ENCODE peak calls at places on chromosomes 6 and 20, in eight cellular contexts. E, O, N, U, Y, B, J and P are unnamed samples.
A peak's percentile ranks its signal among the peaks of the same experiment; 100 is the strongest.

GRCh38 chr6:1763411-1763810 is 153.7 kb downstream of the FOXC1 start:
- DNase-seq in J (peak; percentile 84), O (no peak), U (no peak), E (no peak), Y (no peak), N (no peak), B (no peak), P (no peak)

GRCh38 chr6:158813032-158813431 is 6.1 kb downstream of the EZR start:
- DNase-seq in N (no peak), O (no peak), E (peak; percentile 22), J (no peak), B (no peak), Y (no peak), U (no peak), P (no peak)

GRCh38 chr6:118558811-118559217 is 10.7 kb downstream of the PLN start:
- DNase-seq in U (no peak), J (no peak), O (no peak), B (no peak), E (no peak), N (no peak), Y (no peak), P (no peak)

GRCh38 chr6:156231353-156231752 is 545.8 kb upstream of the ARID1B start:
- DNase-seq in N (no peak), U (no peak), B (no peak), O (no peak), Y (no peak), J (no peak), E (no peak), P (no peak)

GRCh38 chr6:26223677-26224546 is 136.7 kb downstream of the HFE start:
- DNase-seq in O (peak; percentile 67), B (peak; percentile 46), N (peak; percentile 87), E (peak; percentile 75), U (peak; percentile 97), J (peak; percentile 93), Y (peak; percentile 89), P (no peak)

GRCh38 chr6:79076160-79076559 is 1.9 kb downstream of the PHIP start:
- DNase-seq in N (no peak), O (no peak), E (no peak), J (no peak), Y (no peak), U (peak; percentile 33), B (no peak), P (no peak)

GRCh38 chr20:878511-879307 is 37.4 kb downstream of the ANGPT4 start:
- DNase-seq in E (no peak), O (no peak), J (peak; percentile 26), N (no peak), Y (no peak), U (peak; percentile 41), B (no peak), P (no peak)

GRCh38 chr6:111872521-111873177 is 603 bp downstream of the FYN start:
- DNase-seq in J (no peak), N (no peak), U (peak; percentile 55), B (peak; percentile 45), E (no peak), Y (no peak), O (peak; percentile 59), P (no peak)

GRCh38 chr6:23547851-23548250 is 578.2 kb upstream of the NRSN1 start:
- DNase-seq in J (peak; percentile 57), U (no peak), O (no peak), N (no peak), B (no peak), Y (no peak), E (no peak), P (no peak)

GRCh38 chr6:128150376-128150775 is 249.5 kb upstream of the THEMIS start:
- DNase-seq in E (no peak), O (no peak), U (no peak), J (no peak), Y (no peak), N (no peak), B (no peak), P (no peak)

GRCh38 chr6:168877821-168878282 is 375.8 kb downstream of the THBS2 start:
- DNase-seq in O (peak; percentile 21), E (peak; percentile 66), B (no peak), Y (peak; percentile 3), N (peak; percentile 68), J (peak; percentile 53), U (peak; percentile 11), P (no peak)

GRCh38 chr6:127436578-127437110 is 22.5 kb downstream of the KIAA0408 start:
- DNase-seq in N (no peak), U (peak; percentile 13), J (no peak), Y (no peak), O (no peak), B (no peak), E (no peak), P (no peak)

GRCh38 chr6:33694401-33694931 is 17.0 kb downstream of the UQCC2 start:
- DNase-seq in B (peak; percentile 52), U (peak; percentile 38), J (peak; percentile 84), Y (no peak), E (no peak), O (peak; percentile 73), N (no peak), P (peak; percentile 17)

GRCh38 chr6:77502966-77503365 is 39.7 kb upstream of the HTR1B start:
- DNase-seq in J (no peak), O (no peak), E (no peak), U (no peak), B (no peak), N (no peak), Y (no peak), P (no peak)

GRCh38 chr6:167766986-167767714 is 59.6 kb upstream of the AFDN start:
- DNase-seq in E (no peak), J (no peak), U (no peak), N (no peak), Y (no peak), O (no peak), B (peak; percentile 50), P (no peak)

GRCh38 chr20:18988701-18989100 is 175.1 kb downstream of the SCP2D1 start:
- DNase-seq in B (no peak), U (no peak), O (no peak), J (no peak), Y (no peak), N (no peak), E (no peak), P (no peak)

GRCh38 chr20:18989736-18990474 is 176.3 kb downstream of the SCP2D1 start:
- DNase-seq in J (no peak), U (no peak), E (no peak), O (no peak), Y (no peak), N (peak; percentile 63), B (no peak), P (no peak)

GRCh38 chr20:18992418-18992817 is 178.8 kb downstream of the SCP2D1 start:
- DNase-seq in N (peak; percentile 2), B (no peak), U (no peak), O (no peak), Y (no peak), E (no peak), J (no peak), P (no peak)

GRCh38 chr20:18987781-18988360 is 174.3 kb downstream of the SCP2D1 start:
- DNase-seq in O (no peak), E (no peak), Y (no peak), J (no peak), B (no peak), U (no peak), N (no peak), P (no peak)

GRCh38 chr20:18991012-18991411 is 177.4 kb downstream of the SCP2D1 start:
- DNase-seq in J (no peak), B (no peak), E (no peak), O (no peak), N (peak; percentile 2), Y (no peak), U (no peak), P (no peak)
- H3K4me3 ChIP-seq in J (no peak overlapping the region), B (no peak overlapping the region), E (no peak overlapping the region), O (no peak overlapping the region), N (no peak overlapping the region), Y (no peak overlapping the region), U (no peak overlapping the region), P (no peak overlapping the region)

GRCh38 chr6:28410767-28411166 is 11.2 kb upstream of the ZSCAN12 start:
- DNase-seq in U (no peak), O (no peak), N (no peak), J (no peak), Y (no peak), E (no peak), B (no peak), P (no peak)

GRCh38 chr6:28408076-28408802 is 8.7 kb upstream of the ZSCAN12 start:
- DNase-seq in B (no peak), O (no peak), N (no peak), E (no peak), U (no peak), J (no peak), Y (no peak), P (no peak)

DNA sequence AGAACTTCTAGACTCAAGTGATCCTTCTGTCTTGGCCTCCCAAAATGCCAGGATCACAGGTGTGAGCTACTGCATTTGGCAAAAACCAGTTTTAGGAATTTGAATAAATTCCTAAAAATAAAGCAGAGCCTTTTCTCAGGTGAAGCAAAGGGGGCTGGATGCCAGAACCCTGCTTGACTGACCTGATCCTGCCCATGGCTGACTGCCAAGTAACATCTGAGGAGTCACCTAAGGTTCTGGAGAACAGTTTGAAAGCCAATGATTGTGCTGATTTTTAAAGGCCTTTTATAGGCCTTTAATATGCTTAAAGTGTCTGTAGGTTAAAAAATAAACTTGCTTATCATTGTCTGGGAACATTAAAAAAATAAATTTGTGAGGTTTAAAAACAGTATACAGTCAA is 14.1 kb upstream of the ZSCAN12 start:
- DNase-seq in U (no peak), N (no peak), E (no peak), Y (no peak), O (no peak), J (no peak), B (no peak), P (no peak)
- TF ChIP-seq CTCF in U (no peak), N (no peak), E (no peak), Y (no peak), O (no peak), J (no peak), B (no peak), P (no peak)

DNA sequence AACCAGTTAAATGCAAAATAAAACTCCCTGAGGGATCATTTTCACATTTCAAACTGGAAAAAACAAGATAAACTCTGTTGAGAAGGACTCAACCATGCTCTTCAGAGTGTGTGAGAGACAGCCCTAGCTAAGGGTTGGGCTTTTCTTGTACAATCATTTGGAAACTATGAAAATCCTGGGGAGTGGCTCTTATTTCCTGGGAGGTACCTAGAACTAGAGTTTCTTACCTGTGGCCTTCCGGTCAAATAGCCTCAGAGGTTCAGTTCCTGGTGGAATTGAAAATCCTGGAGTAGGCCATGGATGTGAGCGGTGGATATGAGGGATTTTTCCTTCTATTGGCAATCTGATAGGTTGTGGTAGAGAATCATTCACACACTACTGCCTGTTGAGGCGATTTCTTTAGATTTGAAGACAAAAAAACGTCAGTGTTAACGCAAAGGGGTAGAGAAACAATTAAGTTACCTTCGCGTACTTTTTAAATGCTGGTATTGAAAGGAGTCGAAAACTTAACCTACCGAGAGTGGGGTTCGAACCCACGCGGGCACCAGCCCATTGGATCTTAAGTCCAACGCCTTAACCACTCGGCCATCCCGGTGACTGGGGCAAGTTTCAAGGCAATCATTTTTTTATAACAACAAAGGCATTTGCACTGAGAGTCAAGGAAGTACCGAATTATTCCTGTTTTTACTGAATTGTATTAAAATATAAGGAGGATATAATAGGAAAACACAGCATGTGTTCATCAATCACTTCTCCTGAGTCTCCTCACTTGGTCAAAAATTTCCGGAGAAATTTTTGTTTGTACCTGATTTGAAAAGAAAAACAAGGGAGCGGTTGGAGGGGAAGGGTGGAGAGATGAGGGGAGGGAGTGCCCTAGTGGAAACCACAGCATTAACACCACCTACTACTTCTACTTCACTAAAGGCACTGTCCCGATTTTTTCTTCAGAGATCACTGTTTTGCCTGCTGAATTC is 191.3 kb downstream of the OR2B2 start:
- DNase-seq in Y (peak; percentile 40), B (no peak), E (no peak), N (no peak), J (peak; percentile 48), U (peak; percentile 43), O (no peak), P (no peak)
- H3K4me3 ChIP-seq in Y (peak overlapping the region; percentile 33), B (no peak overlapping the region), E (no peak overlapping the region), N (no peak overlapping the region), J (no peak overlapping the region), U (no peak overlapping the region), O (no peak overlapping the region), P (no peak overlapping the region)

GRCh38 chr6:125753937-125754259 is 4.5 kb downstream of the HEY2 start:
- DNase-seq in B (no peak), E (no peak), N (no peak), Y (no peak), J (no peak), U (no peak), O (no peak), P (no peak)
- TF ChIP-seq CTCF in B (no peak), E (no peak), N (no peak), Y (no peak), J (no peak), U (no peak), O (peak; percentile 41), P (no peak)